ENCODE peak calls at places on chromosomes 4 and X, in seven cellular contexts. O is AG04450, K is mesendoderm, M is GM12865, R is upper lobe of left lung, I is choroid plexus epithelial cell, X is hepatocyte. N is an unnamed sample.

GRCh38 chr4:59936566-59936965 is 1263.6 kb upstream of the ADGRL3 start:
- DNase-seq in X (no peak), I (no peak), O (no peak), R (no peak), K (no peak), M (no peak), N (no peak)

GRCh38 chr4:108555701-108556100 is 64.7 kb upstream of the RPL34 start:
- DNase-seq in M (no peak), K (no peak), I (no peak), R (no peak), X (no peak), O (no peak), N (no peak)

GRCh38 chr4:39036172-39036571 is 4.0 kb upstream of the TMEM156 start:
- DNase-seq in M (no peak), I (peak), K (no peak), O (no peak), X (no peak), R (no peak), N (no peak)

GRCh38 chrX:16666541-16666940 is 16.6 kb downstream of the S100G start:
- DNase-seq in I (peak), R (no peak), K (peak), M (no peak), O (no peak), X (no peak), N (no peak)

GRCh38 chr4:88567591-88567990 is 24.7 kb upstream of the HERC3 start:
- DNase-seq in M (no peak), R (no peak), K (no peak), X (no peak), I (no peak), O (no peak), N (no peak)

GRCh38 chr4:7195546-7196282 is 3.4 kb downstream of the SORCS2 start:
- DNase-seq in I (peak), K (no peak), R (no peak), M (no peak), X (no peak), O (no peak), N (no peak)

GRCh38 chr4:188146618-188147017 is 7.4 kb downstream of the TRIML1 start:
- DNase-seq in I (no peak), O (no peak), K (peak), M (no peak), X (no peak), R (no peak), N (no peak)

GRCh38 chr4:56220261-56220660 is 167.0 kb downstream of the AASDH start:
- DNase-seq in X (no peak), R (no peak), K (no peak), M (no peak), O (peak), I (peak), N (no peak)

GRCh38 chr4:150418757-150419410 is 163.1 kb upstream of the MAB21L2 start:
- DNase-seq in R (no peak), I (no peak), M (no peak), K (no peak), X (no peak), O (no peak), N (no peak)

GRCh38 chrX:48958635-48959094 is 1.3 kb upstream of the OTUD5 start:
- DNase-seq in X (peak), O (peak), M (no peak), R (no peak), I (peak), K (no peak), N (no peak)

GRCh38 chrX:115330498-115331138 is 41.1 kb downstream of the LUZP4 start:
- DNase-seq in X (peak), I (peak), K (peak), R (peak), O (no peak), M (peak), N (peak)

GRCh38 chr4:15677507-15677988 is 4.1 kb upstream of the FAM200B start:
- DNase-seq in R (peak), I (peak), X (peak), O (no peak), K (peak), M (no peak), N (no peak)

GRCh38 chr4:177051473-177052060 is 258.1 kb upstream of the NEIL3 start:
- DNase-seq in I (peak), R (no peak), X (peak), M (peak), O (no peak), K (peak), N (peak)

GRCh38 chrX:101394372-101394771 is 3.6 kb downstream of the RPL36A start:
- DNase-seq in K (no peak), M (no peak), I (no peak), O (no peak), X (no peak), R (no peak), N (no peak)

GRCh38 chr4:6991771-6992557 is 51.2 kb upstream of the TADA2B start:
- DNase-seq in O (peak), K (no peak), X (peak), M (no peak), R (no peak), I (peak), N (no peak)

GRCh38 chrX:9829308-9830267 is 43.4 kb downstream of the SHROOM2 start:
- DNase-seq in X (peak), O (no peak), K (no peak), R (no peak), M (peak), I (peak), N (no peak)

GRCh38 chr4:4776335-4776734 is 83.1 kb upstream of the MSX1 start:
- DNase-seq in K (no peak), I (no peak), X (no peak), R (no peak), O (no peak), M (no peak), N (no peak)

GRCh38 chrX:145003443-145003842 is 243.9 kb upstream of the SPANXN1 start:
- DNase-seq in K (no peak), O (no peak), X (no peak), M (no peak), I (no peak), R (no peak), N (no peak)

GRCh38 chr4:5815641-5816040 is 77.2 kb downstream of the CRMP1 start:
- DNase-seq in O (no peak), X (no peak), K (no peak), I (no peak), M (no peak), R (no peak), N (no peak)

GRCh38 chrX:94058728-94059382 is 384.8 kb downstream of the FAM133A start:
- DNase-seq in I (peak), O (no peak), K (peak), R (no peak), X (peak), M (no peak), N (peak)

GRCh38 chrX:46758956-46759644 is at the start of gene SLC9A7:
- DNase-seq in X (peak), R (peak), O (no peak), M (peak), I (peak), K (peak), N (peak)

GRCh38 chr4:151014521-151015457 is at the start of gene LRBA:
- DNase-seq in I (peak), K (peak), M (peak), R (peak), O (no peak), X (peak), N (peak)

GRCh38 chr4:912548-913279 is 19.4 kb downstream of the GAK start:
- DNase-seq in I (no peak), K (no peak), R (no peak), M (no peak), O (no peak), X (no peak), N (no peak)

GRCh38 chr4:114383721-114384120 is 214.9 kb upstream of the UGT8 start:
- DNase-seq in M (no peak), K (no peak), R (no peak), X (no peak), I (peak), O (peak), N (no peak)

GRCh38 chrX:75067931-75068330 is 88.2 kb downstream of the ABCB7 start:
- DNase-seq in R (no peak), X (no peak), O (no peak), M (peak), K (no peak), I (peak), N (no peak)

GRCh38 chr4:111228874-111229273 is 606.0 kb upstream of the PITX2 start:
- DNase-seq in I (no peak), M (no peak), K (no peak), O (no peak), R (no peak), X (no peak), N (no peak)

GRCh38 chr4:181018998-181019397 is 1224.2 kb upstream of the TENM3 start:
- DNase-seq in R (no peak), K (no peak), I (no peak), M (no peak), O (no peak), X (no peak), N (no peak)

GRCh38 chrX:46262299-46262698 is 282.9 kb downstream of the ZNF674 start:
- DNase-seq in X (no peak), R (no peak), I (no peak), K (no peak), M (no peak), O (no peak), N (no peak)

DNA sequence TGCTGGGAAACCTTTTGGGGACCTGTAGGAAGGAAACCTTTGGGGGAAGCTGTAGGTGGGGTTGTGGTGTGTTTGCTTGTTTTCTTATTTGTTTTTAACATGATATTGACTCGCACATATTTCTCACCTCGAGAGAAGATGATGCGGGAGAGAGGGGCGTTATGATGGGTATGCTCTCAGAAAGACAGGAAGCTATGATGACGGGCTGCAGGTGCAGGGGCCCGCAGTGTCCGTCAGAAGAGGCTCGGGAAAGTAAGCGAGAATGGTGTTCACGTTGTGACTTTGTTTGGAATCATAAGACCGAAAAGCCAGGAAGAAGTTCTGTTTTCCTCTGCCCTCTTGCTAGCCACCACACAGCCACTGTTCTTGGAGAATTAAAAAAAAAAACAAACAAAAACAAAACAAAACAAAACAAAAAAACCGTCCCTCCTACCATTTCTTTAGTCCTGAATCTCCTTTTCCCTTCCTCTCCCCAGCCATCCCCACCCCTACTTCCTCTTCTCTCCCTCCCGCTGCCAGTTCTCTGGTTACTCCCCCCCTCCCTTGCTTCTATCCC is 369 bp upstream of the BMP3 start:
- DNase-seq in K (peak), X (no peak), O (no peak), R (no peak), I (no peak), M (peak), N (no peak)
- H3K4me3 ChIP-seq in K (no peak), X (peak), O (peak), R (peak), I (peak), M (peak), N (no peak)

DNA sequence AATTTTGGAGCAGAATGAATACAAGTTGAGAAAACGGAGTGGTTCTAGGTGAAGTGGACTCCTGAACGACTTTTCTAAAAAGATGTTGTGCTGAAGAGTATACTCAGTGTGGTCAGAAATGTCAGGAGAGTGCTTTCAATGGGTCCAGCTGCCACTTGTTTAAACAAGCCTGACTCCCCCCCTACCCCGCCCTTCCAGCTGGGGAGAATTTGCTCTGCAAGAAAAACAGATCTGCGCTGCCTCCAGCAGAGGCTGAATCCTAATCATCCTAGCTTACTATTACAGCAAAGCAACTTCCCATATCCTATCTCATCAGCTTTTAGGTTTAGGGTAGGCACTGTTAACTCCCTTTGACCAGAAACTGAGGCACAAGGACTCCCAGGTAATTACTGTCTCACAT is 1.9 kb downstream of the MAP3K15 start:
- DNase-seq in R (peak), K (peak), X (no peak), I (peak), O (peak), M (no peak), N (no peak)
- H3K4me3 ChIP-seq in R (no peak), K (no peak), X (no peak), I (no peak), O (no peak), M (no peak), N (no peak)

DNA sequence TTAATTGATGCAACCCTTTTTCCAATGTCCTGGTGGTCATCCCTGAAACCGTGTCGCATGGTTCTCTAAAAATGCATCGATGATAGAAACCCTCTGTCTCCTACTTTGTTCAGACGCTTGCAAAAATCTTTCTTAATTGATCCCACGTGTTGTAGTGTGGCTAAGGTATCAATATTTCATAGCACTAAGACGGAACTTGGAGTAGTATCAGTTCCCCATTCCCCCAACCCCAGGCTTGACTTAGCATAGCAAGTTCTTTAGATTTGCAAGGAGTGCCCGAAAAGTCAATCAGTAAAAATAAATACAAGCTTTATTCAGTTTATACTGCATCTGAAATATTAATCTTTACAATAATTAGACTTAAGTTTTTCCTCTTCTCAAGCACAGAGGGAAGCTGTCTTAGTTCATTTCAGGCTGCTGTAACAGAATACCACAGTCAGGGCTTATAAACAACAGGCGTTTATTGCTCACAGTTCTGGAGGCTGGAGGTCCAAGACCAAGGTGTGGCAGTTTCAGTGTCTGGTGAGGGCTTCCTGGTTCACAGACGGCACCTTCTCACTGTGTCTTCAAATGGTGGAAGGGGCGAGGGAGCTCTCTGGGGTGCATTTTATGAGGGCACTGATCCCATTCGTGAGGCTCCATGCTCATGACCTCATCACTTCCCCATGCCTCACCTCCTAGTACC is 115.5 kb upstream of the MXRA5 start:
- DNase-seq in O (no peak), R (no peak), I (peak), X (no peak), M (peak), K (no peak), N (no peak)
- H3K4me3 ChIP-seq in O (no peak), R (no peak), I (peak), X (no peak), M (no peak), K (no peak), N (no peak)

DNA sequence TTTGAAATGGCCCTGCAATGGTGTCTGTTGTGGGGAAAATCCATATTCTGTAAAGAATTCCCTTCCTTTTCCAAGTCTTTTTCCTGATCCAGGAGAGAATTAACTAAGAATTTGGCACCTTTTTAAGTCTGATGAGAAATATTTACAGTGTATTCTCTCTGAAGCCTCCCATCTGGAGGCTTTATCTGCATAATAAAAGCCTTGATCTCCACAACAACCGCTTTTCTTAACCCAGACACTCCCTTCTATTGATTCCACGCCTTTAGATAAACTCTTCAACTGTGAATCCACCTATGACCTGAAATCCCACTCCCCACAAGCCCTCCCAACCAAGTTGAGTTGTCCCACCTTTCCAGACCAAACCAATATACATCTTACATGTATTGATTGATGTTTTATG is 43.1 kb upstream of the TMPRSS11E start:
- DNase-seq in M (no peak), R (no peak), K (peak), O (no peak), I (no peak), X (no peak), N (no peak)
- H3K4me3 ChIP-seq in M (no peak), R (no peak), K (no peak), O (no peak), I (no peak), X (no peak), N (no peak)

N was measured in Jurkat, Clone E6-1.